ENCODE peak calls at places on chromosomes 16 and 17, in six cellular contexts. H, D, P, V, K and E are unnamed samples. For H3K4me1, the result is how much of the 10 kb centered on the place peaks cover.

GRCh38 chr17:40647549-40648325 is at the start of gene SMARCE1:
- DNase-seq in H (peak), D (no peak), P (no peak), V (peak), K (peak), E (peak)

GRCh38 chr17:31740611-31741082 is 118.4 kb downstream of the COPRS start:
- DNase-seq in H (no peak), D (no peak), P (no peak), V (no peak), K (no peak), E (no peak)

GRCh38 chr16:8858994-8859912 is 9.6 kb downstream of the CARHSP1 start:
- DNase-seq in H (no peak), D (no peak), P (no peak), V (no peak), K (no peak), E (no peak)

GRCh38 chr17:4706121-4706520 is 2.2 kb upstream of the PELP1 start:
- DNase-seq in H (no peak), D (no peak), P (no peak), V (no peak), K (no peak), E (peak)

GRCh38 chr17:45675012-45675411 is 109.1 kb upstream of the CRHR1 start:
- DNase-seq in H (no peak), D (no peak), P (no peak), V (no peak), K (no peak), E (no peak)

GRCh38 chr17:42180411-42180921 is 476 bp downstream of the KCNH4 start:
- DNase-seq in H (no peak), D (no peak), P (no peak), V (peak), K (no peak), E (no peak)

GRCh38 chr16:20202747-20203146 is 124.6 kb downstream of the GP2 start:
- DNase-seq in H (no peak), D (no peak), P (no peak), V (no peak), K (no peak), E (no peak)

GRCh38 chr17:41583137-41584127 is 3.3 kb downstream of the KRT14 start:
- DNase-seq in H (no peak), D (no peak), P (no peak), V (no peak), K (no peak), E (no peak)

GRCh38 chr16:67148656-67149275 is 2.0 kb downstream of the B3GNT9 start:
- DNase-seq in H (no peak), D (no peak), P (no peak), V (no peak), K (no peak), E (no peak)

GRCh38 chr17:83144421-83145357 is 65.3 kb downstream of the METRNL start:
- DNase-seq in H (no peak), D (no peak), P (no peak), V (no peak), K (no peak), E (no peak)

GRCh38 chr17:50256826-50257573 is 17.3 kb upstream of the TMEM92 start:
- DNase-seq in H (no peak), D (no peak), P (no peak), V (peak), K (no peak), E (no peak)

GRCh38 chr17:7217113-7217987 is 2.3 kb downstream of the DLG4 start:
- DNase-seq in H (no peak), D (no peak), P (no peak), V (peak), K (no peak), E (no peak)

GRCh38 chr16:9412362-9413311 is 321.2 kb downstream of the HAPSTR1 start:
- DNase-seq in H (no peak), D (no peak), P (no peak), V (no peak), K (no peak), E (no peak)

GRCh38 chr16:28895609-28896008 is 17.3 kb downstream of the ATP2A1 start:
- DNase-seq in H (no peak), D (no peak), P (no peak), V (no peak), K (no peak), E (no peak)

GRCh38 chr17:62819511-62820221 is 11.6 kb upstream of the MARCHF10 start:
- DNase-seq in H (peak), D (no peak), P (no peak), V (peak), K (peak), E (peak)

GRCh38 chr17:62916684-62917571 is 49.1 kb upstream of the TANC2 start:
- DNase-seq in H (no peak), D (no peak), P (no peak), V (no peak), K (no peak), E (no peak)

GRCh38 chr16:29779474-29779873 is 1.4 kb downstream of the ZG16 start:
- DNase-seq in H (no peak), D (no peak), P (no peak), V (no peak), K (peak), E (no peak)

GRCh38 chr17:55266958-55267688 is 2.4 kb downstream of the HLF start:
- DNase-seq in H (no peak), D (no peak), P (no peak), V (no peak), K (no peak), E (no peak)

GRCh38 chr17:71791311-71791710 is 329.5 kb upstream of the SOX9 start:
- DNase-seq in H (no peak), D (no peak), P (no peak), V (no peak), K (no peak), E (no peak)

GRCh38 chr17:71793550-71793949 is 327.3 kb upstream of the SOX9 start:
- DNase-seq in H (no peak), D (no peak), P (no peak), V (no peak), K (no peak), E (no peak)

GRCh38 chr17:71790791-71791190 is 330.0 kb upstream of the SOX9 start:
- DNase-seq in H (no peak), D (no peak), P (no peak), V (no peak), K (no peak), E (no peak)

GRCh38 chr17:71792966-71793365 is 327.9 kb upstream of the SOX9 start:
- DNase-seq in H (no peak), D (no peak), P (no peak), V (no peak), K (no peak), E (no peak)
- H3K9ac ChIP-seq in H (no peak), D (no peak), P (no peak), V (no peak), K (no peak), E (no peak)

DNA sequence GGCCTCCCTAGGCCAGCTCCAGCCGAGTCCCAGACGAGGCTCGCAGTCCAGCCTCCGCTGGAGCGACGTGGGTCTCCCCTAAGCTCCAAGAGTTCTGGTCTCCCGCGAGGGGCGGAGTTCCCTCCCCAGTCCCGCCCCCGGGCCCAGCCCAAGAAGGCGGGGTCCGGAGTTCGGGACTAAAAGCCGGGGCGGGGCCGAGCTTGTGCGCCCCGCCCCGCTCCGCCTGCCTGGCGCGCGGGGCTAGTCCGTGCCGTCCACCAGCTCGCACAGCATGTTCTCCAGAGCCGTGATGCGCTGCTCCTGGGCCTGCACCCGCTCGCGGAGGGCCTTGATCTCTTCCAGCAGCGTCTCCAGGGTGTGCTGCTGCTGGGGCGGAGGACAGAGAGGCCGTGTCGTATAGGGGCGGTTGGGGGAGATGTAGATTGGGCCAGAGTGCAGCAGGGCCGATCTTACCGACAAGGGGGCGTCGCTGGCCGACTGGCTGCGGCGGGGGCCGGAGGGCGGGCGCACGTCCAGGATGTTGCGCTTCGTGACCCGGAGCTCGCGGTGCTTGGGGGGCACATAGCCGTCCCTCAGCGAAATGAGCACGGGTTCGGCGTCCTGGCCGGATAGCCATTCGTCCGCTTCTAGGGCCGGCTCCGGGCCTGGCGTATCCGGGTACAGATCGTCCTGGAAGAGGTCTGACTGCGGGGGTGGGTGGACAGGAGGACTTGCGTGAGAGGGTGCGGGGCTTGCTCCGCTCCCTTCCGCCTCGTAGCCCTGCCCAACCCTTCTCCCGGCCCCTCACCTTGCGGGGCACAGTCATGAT is 7.0 kb downstream of the CORO6 start:
- DNase-seq in H (no peak), D (no peak), P (no peak), V (peak), K (peak), E (peak)
- H3K4me1 ChIP-seq in H (under half), D (under half), P (under half), V (under half), K (half or more), E (under half)

GRCh38 chr16:885391-885790 is 84.9 kb upstream of the GNG13 start:
- DNase-seq in H (no peak), D (no peak), P (no peak), V (no peak), K (no peak), E (no peak)
- TF ChIP-seq YY1 in H (no peak), D (no peak), P (no peak), V (no peak), K (no peak), E (no peak)

GRCh38 chr16:2211923-2212347 is 1.3 kb upstream of the BRICD5 start:
- DNase-seq in H (no peak), D (no peak), P (no peak), V (no peak), K (no peak), E (no peak)

GRCh38 chr16:2214721-2214970 is at the start of gene PGP:
- DNase-seq in H (no peak), D (no peak), P (no peak), V (no peak), K (no peak), E (no peak)

GRCh38 chr16:2213817-2214720 is 571 bp downstream of the PGP start:
- DNase-seq in H (no peak), D (no peak), P (no peak), V (peak), K (no peak), E (no peak)

GRCh38 chr16:2210386-2211365 is at the start of gene BRICD5:
- DNase-seq in H (no peak), D (no peak), P (no peak), V (no peak), K (peak), E (no peak)

GRCh38 chr16:2212362-2213324 is 2.0 kb upstream of the BRICD5 start:
- DNase-seq in H (no peak), D (no peak), P (no peak), V (no peak), K (no peak), E (no peak)
- H3K9ac ChIP-seq in H (peak), D (no peak), P (peak), V (peak), K (peak), E (peak)

DNA sequence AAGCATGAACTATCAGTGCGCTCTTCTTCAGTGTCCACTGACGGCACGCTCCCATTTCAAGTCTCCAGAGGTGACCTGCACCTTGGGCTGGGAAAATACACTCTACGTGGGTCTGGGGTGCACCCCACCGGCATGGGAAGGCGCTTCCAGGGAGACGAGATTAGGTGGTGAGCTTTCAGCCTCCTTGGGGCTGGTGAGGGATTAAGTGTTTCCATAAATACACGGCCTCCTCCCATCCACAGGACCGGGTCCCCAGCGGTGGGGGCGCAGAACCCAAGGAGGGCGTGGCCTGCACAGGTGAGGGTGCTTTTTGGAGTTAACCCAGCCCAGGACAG is 1.2 kb downstream of the C16orf74 start:
- DNase-seq in H (no peak), D (no peak), P (no peak), V (no peak), K (no peak), E (no peak)
- H3K4me1 ChIP-seq in H (half or more), D (under half), P (half or more), V (under half), K (under half), E (under half)

GRCh38 chr17:15447928-15448579 is 19.4 kb downstream of the CDRT4 start:
- DNase-seq in H (no peak), D (no peak), P (no peak), V (no peak), K (no peak), E (no peak)

GRCh38 chr17:15448580-15448956 is 18.9 kb downstream of the CDRT4 start:
- DNase-seq in H (no peak), D (no peak), P (no peak), V (no peak), K (no peak), E (no peak)

GRCh38 chr17:15444805-15445204 is 22.6 kb downstream of the CDRT4 start:
- DNase-seq in H (no peak), D (no peak), P (no peak), V (peak), K (no peak), E (peak)

GRCh38 chr17:15442316-15443185 is 24.9 kb downstream of the CDRT4 start:
- DNase-seq in H (no peak), D (no peak), P (no peak), V (no peak), K (no peak), E (no peak)

GRCh38 chr17:15446036-15446435 is 21.4 kb downstream of the CDRT4 start:
- DNase-seq in H (no peak), D (no peak), P (no peak), V (no peak), K (no peak), E (peak)
- TF ChIP-seq YY1 in H (no peak), D (no peak), P (no peak), V (no peak), K (no peak), E (no peak)

GRCh38 chr17:2853722-2854580 is 57.7 kb downstream of the RAP1GAP2 start:
- DNase-seq in H (no peak), D (no peak), P (no peak), V (peak), K (no peak), E (no peak)
- H3K9ac ChIP-seq in H (peak), D (peak), P (no peak), V (peak), K (peak), E (peak)

GRCh38 chr16:11092788-11093577 is 148.6 kb downstream of the CLEC16A start:
- DNase-seq in H (no peak), D (no peak), P (no peak), V (no peak), K (no peak), E (no peak)
- H3K4me1 ChIP-seq in H (half or more), D (under half), P (half or more), V (under half), K (under half), E (under half)